ENCODE peak calls at places on chromosomes 5 and 9, in five cellular contexts. T, B, P, D and K are unnamed samples.

GRCh38 chr9:120369608-120370220 is 210.3 kb downstream of the CDK5RAP2 start:
- DNase-seq in T (no peak), B (no peak), P (no peak), D (no peak), K (no peak)

GRCh38 chr9:38318755-38319495 is 73.6 kb upstream of the ALDH1B1 start:
- DNase-seq in T (no peak), B (peak), P (peak), D (no peak), K (no peak)

GRCh38 chr5:146176805-146177204 is 5.6 kb downstream of the LARS1 start:
- DNase-seq in T (no peak), B (no peak), P (no peak), D (no peak), K (no peak)

GRCh38 chr5:132246806-132247205 is 10.7 kb upstream of the PDLIM4 start:
- DNase-seq in T (no peak), B (no peak), P (no peak), D (no peak), K (no peak)

GRCh38 chr9:16885896-16886295 is 15.4 kb upstream of the BNC2 start:
- DNase-seq in T (no peak), B (no peak), P (no peak), D (no peak), K (no peak)

GRCh38 chr5:42993516-42994284 is 46.4 kb downstream of the ANXA2R start:
- DNase-seq in T (peak), B (no peak), P (no peak), D (no peak), K (no peak)

GRCh38 chr9:36470891-36471290 is 70.8 kb upstream of the RNF38 start:
- DNase-seq in T (peak), B (no peak), P (peak), D (no peak), K (no peak)

GRCh38 chr5:14851067-14851422 is 20.5 kb downstream of the ANKH start:
- DNase-seq in T (no peak), B (no peak), P (no peak), D (peak), K (no peak)

GRCh38 chr9:111965566-111966019 is 69.0 kb downstream of the UGCG start:
- DNase-seq in T (no peak), B (no peak), P (peak), D (peak), K (no peak)

GRCh38 chr9:21153688-21154608 is 12.3 kb upstream of the IFNW1 start:
- DNase-seq in T (no peak), B (peak), P (no peak), D (no peak), K (peak)

GRCh38 chr5:142929602-142930001 is 159.4 kb downstream of the ARHGAP26 start:
- DNase-seq in T (no peak), B (no peak), P (no peak), D (no peak), K (no peak)

GRCh38 chr5:53418844-53419243 is 61.6 kb upstream of the FST start:
- DNase-seq in T (no peak), B (no peak), P (no peak), D (no peak), K (no peak)

GRCh38 chr5:33957789-33958575 is 21.8 kb downstream of the RXFP3 start:
- DNase-seq in T (no peak), B (no peak), P (no peak), D (no peak), K (no peak)

GRCh38 chr5:157761690-157762611 is 18.4 kb downstream of the LSM11 start:
- DNase-seq in T (peak), B (peak), P (no peak), D (peak), K (peak)

GRCh38 chr5:145775411-145775810 is 59.7 kb downstream of the PRELID2 start:
- DNase-seq in T (no peak), B (no peak), P (no peak), D (peak), K (no peak)

GRCh38 chr5:140881889-140882590 is at the start of gene PCDHA13:
- DNase-seq in T (no peak), B (no peak), P (no peak), D (no peak), K (no peak)

GRCh38 chr9:98172604-98173003 is 19.8 kb downstream of the CORO2A start:
- DNase-seq in T (no peak), B (no peak), P (no peak), D (peak), K (peak)

GRCh38 chr9:131590907-131591844 is 45.9 kb downstream of the PRRT1B start:
- DNase-seq in T (peak), B (peak), P (peak), D (peak), K (peak)

GRCh38 chr9:125706661-125707539 is at the start of gene MAPKAP1:
- DNase-seq in T (peak), B (peak), P (peak), D (peak), K (peak)

GRCh38 chr9:103377667-103378066 is 382.5 kb downstream of the CYLC2 start:
- DNase-seq in T (no peak), B (no peak), P (no peak), D (no peak), K (no peak)

GRCh38 chr9:126423709-126424185 is 97.1 kb downstream of the MVB12B start:
- DNase-seq in T (no peak), B (no peak), P (no peak), D (no peak), K (no peak)

GRCh38 chr9:91056917-91057316 is 255.3 kb downstream of the SYK start:
- DNase-seq in T (no peak), B (no peak), P (no peak), D (no peak), K (no peak)

GRCh38 chr9:99962685-99963261 is 56.3 kb downstream of the STX17 start:
- DNase-seq in T (no peak), B (no peak), P (peak), D (no peak), K (no peak)

GRCh38 chr9:17082343-17082742 is 52.5 kb upstream of the CNTLN start:
- DNase-seq in T (no peak), B (peak), P (no peak), D (no peak), K (peak)

GRCh38 chr9:112173489-112174222 is 1.4 kb downstream of the SUSD1 start:
- DNase-seq in T (peak), B (no peak), P (no peak), D (no peak), K (no peak)

GRCh38 chr5:113614191-113614590 is 100.7 kb downstream of the YTHDC2 start:
- DNase-seq in T (no peak), B (no peak), P (no peak), D (no peak), K (no peak)

GRCh38 chr5:101929628-101930027 is 366.5 kb downstream of the SLCO4C1 start:
- DNase-seq in T (no peak), B (no peak), P (no peak), D (no peak), K (no peak)

GRCh38 chr9:136244116-136244775 is 1.4 kb downstream of the QSOX2 start:
- DNase-seq in T (peak), B (no peak), P (peak), D (peak), K (no peak)

GRCh38 chr5:154198611-154199230 is 8.2 kb downstream of the GALNT10 start:
- DNase-seq in T (no peak), B (no peak), P (no peak), D (peak), K (no peak)

GRCh38 chr5:59328801-59329296 is 564.7 kb downstream of the PDE4D start:
- DNase-seq in T (no peak), B (no peak), P (no peak), D (no peak), K (no peak)

DNA sequence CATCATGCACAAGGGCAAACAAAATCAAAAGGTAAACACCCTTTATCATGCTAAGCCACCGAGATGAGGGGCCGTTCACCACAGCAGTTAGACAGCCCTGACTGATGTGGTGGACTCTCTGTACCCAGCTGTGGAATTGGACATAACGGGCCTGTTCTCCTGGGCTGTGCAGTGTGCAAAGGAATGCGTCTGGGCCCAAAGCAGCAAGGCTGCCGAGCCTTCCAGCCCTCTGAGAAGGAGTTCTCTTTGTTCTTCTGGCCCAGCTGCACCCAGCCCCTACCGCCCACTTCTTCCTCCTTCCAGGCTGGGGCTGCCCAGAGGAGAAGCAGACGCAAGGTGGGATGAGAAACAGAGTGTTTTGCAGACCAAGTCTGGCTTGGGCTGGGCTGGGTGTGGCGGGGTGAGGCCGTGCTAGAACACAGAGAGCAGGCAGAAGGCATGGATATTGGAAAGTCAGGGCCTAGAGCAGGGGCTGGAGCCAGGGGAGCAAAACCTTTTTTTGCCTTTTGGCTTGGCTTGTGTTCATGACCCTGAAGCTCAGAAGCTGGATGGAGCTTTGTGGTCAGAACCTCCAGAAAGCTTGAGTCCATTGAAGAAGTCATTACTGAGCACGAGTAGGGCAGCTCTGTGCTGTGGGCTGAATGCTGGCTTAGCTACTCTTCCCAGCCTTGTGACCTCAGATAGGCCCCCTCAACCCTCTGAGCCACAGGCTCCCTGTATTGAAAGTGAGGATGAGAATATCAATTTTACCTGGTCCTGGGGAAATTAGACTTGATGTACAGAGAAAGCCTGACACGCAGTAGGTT is 49.8 kb upstream of the SH3PXD2B start:
- DNase-seq in T (no peak), B (no peak), P (no peak), D (no peak), K (no peak)
- TF ChIP-seq FOXM1 in T (no peak), B (no peak), P (no peak), D (no peak), K (no peak)

DNA sequence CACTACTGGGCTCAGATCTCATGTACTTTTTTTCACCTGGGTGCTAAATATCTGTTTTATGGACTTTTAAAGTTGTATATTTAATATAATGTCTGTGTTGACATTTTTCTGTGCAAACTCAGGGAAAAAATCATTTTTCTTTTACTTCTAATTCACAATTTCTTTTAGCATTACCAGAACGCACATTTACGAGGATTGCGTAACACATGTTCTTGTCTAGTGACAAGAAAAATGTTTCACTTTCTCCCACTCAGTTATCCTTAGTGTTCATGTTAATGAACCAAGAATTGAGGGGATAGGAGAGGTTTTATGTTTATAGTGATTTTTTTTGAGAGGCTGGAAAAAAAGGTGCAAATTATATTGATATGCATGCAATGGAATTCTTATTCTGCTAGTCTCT is 86.3 kb upstream of the PJA2 start:
- DNase-seq in T (no peak), B (no peak), P (no peak), D (no peak), K (no peak)
- TF ChIP-seq FOXM1 in T (no peak), B (no peak), P (no peak), D (no peak), K (no peak)

DNA sequence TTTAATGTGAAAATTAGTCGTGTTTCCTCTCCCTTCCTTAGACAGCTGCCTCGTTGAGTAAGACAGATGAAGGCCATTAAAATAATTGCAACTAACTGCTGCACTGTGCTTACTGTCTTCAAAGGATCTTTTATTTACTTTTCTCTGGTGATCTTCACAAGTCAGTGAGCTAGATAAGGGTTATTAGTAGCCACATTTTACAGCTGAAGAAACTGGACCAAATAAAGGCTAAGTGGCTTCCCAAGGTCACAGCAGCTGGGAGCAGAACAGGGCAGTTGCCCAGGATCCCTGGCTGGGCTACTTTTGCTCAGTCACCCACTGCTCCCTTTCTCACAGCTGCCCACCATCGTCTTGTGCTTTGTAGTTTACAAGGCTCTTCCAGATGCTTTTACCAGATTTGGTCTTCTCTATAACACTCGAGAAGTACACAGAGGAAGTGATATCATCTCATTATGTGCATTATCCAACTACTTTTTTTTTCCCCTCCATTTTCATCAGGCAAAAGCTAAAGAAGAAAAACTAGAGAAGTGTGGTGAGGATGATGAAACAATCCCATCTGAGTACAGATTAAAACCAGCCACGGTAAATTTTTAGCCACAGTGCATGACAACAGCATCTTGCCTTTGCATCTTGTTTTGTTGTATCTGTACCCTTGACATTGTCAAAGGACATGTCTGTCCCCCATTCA is 61.8 kb downstream of the ERAP1 start:
- DNase-seq in T (peak), B (no peak), P (no peak), D (no peak), K (peak)
- TF ChIP-seq FOXM1 in T (no peak), B (no peak), P (no peak), D (no peak), K (no peak)

GRCh38 chr5:155833282-155833681 is 493.7 kb upstream of the SGCD start:
- DNase-seq in T (no peak), B (peak), P (no peak), D (no peak), K (no peak)
- TF ChIP-seq FOXM1 in T (no peak), B (no peak), P (no peak), D (no peak), K (no peak)

GRCh38 chr5:57937025-57937424 is 454.4 kb upstream of the ACTBL2 start:
- DNase-seq in T (no peak), B (no peak), P (no peak), D (no peak), K (no peak)

GRCh38 chr5:57931807-57932206 is 449.2 kb upstream of the ACTBL2 start:
- DNase-seq in T (no peak), B (no peak), P (no peak), D (no peak), K (no peak)

GRCh38 chr5:57937501-57937900 is 454.9 kb upstream of the ACTBL2 start:
- DNase-seq in T (no peak), B (no peak), P (no peak), D (no peak), K (no peak)

GRCh38 chr5:57932761-57933160 is 450.1 kb upstream of the ACTBL2 start:
- DNase-seq in T (no peak), B (no peak), P (no peak), D (no peak), K (no peak)
- TF ChIP-seq FOXM1 in T (no peak), B (no peak), P (no peak), D (no peak), K (no peak)

GRCh38 chr5:151251001-151251551 is 1.9 kb upstream of the GM2A start:
- DNase-seq in T (peak), B (no peak), P (peak), D (peak), K (no peak)
- TF ChIP-seq FOXM1 in T (no peak), B (no peak), P (no peak), D (no peak), K (no peak)

DNA sequence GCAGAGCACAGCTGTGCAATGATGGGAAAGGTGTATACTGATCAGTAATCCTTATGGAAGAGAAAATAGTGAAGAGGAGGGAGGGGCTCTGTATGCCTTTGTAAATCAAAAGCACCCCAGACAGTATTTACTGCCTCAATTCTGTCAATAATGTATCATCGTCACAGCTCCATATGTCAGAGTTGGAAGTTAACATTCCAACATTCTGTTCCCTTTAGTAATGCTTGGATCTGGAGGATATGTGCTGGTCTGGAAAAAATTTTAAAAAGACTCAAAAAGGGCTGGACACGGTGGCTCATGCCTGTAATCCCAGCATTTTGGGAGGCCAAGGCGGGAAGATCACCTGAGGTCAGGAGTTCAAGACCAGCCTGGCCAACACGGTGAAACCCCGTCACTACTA is 310.3 kb downstream of the ACTL7B start:
- DNase-seq in T (no peak), B (no peak), P (no peak), D (no peak), K (no peak)
- TF ChIP-seq FOXM1 in T (no peak), B (no peak), P (no peak), D (no peak), K (no peak)